ENCODE peak calls at places on chromosome 15, in five cellular contexts. N, T, I, O and Q are unnamed samples.

GRCh38 chr15:45268135-45268534 is 16.1 kb downstream of the SLC28A2 start:
- DNase-seq in N (peak; percentile 18), T (no peak), I (no peak), O (peak; percentile 4), Q (no peak)

GRCh38 chr15:51424780-51425179 is 83.3 kb downstream of the GLDN start:
- DNase-seq in N (no peak), T (no peak), I (no peak), O (no peak), Q (no peak)

GRCh38 chr15:24696855-24697254 is 21.3 kb downstream of the NPAP1 start:
- DNase-seq in N (no peak), T (no peak), I (no peak), O (no peak), Q (no peak)

GRCh38 chr15:39434126-39434525 is 146.8 kb upstream of the THBS1 start:
- DNase-seq in N (no peak), T (no peak), I (no peak), O (no peak), Q (no peak)

GRCh38 chr15:63453181-63453905 is 51.0 kb upstream of the USP3 start:
- DNase-seq in N (no peak), T (no peak), I (no peak), O (no peak), Q (no peak)

GRCh38 chr15:39248204-39248603 is 332.7 kb upstream of the THBS1 start:
- DNase-seq in N (no peak), T (no peak), I (no peak), O (no peak), Q (no peak)

GRCh38 chr15:42832577-42832976 is 88.0 kb downstream of the TTBK2 start:
- DNase-seq in N (peak; percentile 61), T (no peak), I (no peak), O (no peak), Q (no peak)

GRCh38 chr15:79474252-79474651 is 42.1 kb downstream of the MINAR1 start:
- DNase-seq in N (no peak), T (no peak), I (no peak), O (no peak), Q (no peak)

GRCh38 chr15:100373037-100373896 is 31.5 kb upstream of the ADAMTS17 start:
- DNase-seq in N (no peak), T (no peak), I (no peak), O (no peak), Q (no peak)

GRCh38 chr15:23642413-23643044 is 5.1 kb downstream of the MAGEL2 start:
- DNase-seq in N (peak; percentile 57), T (no peak), I (no peak), O (peak; percentile 56), Q (peak; percentile 41)

GRCh38 chr15:52653451-52653964 is 25.7 kb downstream of the ATOSA start:
- DNase-seq in N (peak; percentile 84), T (no peak), I (no peak), O (no peak), Q (no peak)

GRCh38 chr15:98942966-98943584 is 64.5 kb downstream of the PGPEP1L start:
- DNase-seq in N (no peak), T (no peak), I (no peak), O (no peak), Q (no peak)

GRCh38 chr15:38928431-38928830 is 363.8 kb upstream of the RASGRP1 start:
- DNase-seq in N (no peak), T (no peak), I (no peak), O (no peak), Q (no peak)

GRCh38 chr15:68249058-68249713 is 19.7 kb upstream of the CLN6 start:
- DNase-seq in N (no peak), T (no peak), I (no peak), O (no peak), Q (no peak)

GRCh38 chr15:85403745-85404144 is 23.3 kb downstream of the AKAP13 start:
- DNase-seq in N (no peak), T (no peak), I (peak; percentile 59), O (no peak), Q (no peak)

GRCh38 chr15:78389356-78389755 is 48.7 kb upstream of the IREB2 start:
- DNase-seq in N (no peak), T (no peak), I (no peak), O (no peak), Q (no peak)

GRCh38 chr15:52162260-52162659 is 28.9 kb downstream of the GNB5 start:
- DNase-seq in N (no peak), T (no peak), I (no peak), O (no peak), Q (no peak)

GRCh38 chr15:81047948-81048347 is 47.2 kb downstream of the TLNRD1 start:
- DNase-seq in N (no peak), T (no peak), I (no peak), O (no peak), Q (no peak)

GRCh38 chr15:79067434-79067833 is 23.1 kb downstream of the RASGRF1 start:
- DNase-seq in N (no peak), T (no peak), I (no peak), O (no peak), Q (no peak)

GRCh38 chr15:51312754-51313390 is 25.5 kb downstream of the CYP19A1 start:
- DNase-seq in N (no peak), T (no peak), I (no peak), O (no peak), Q (no peak)

GRCh38 chr15:51737538-51738305 is at the start of gene LYSMD2:
- DNase-seq in N (peak; percentile 54), T (peak; percentile 85), I (peak; percentile 79), O (peak; percentile 30), Q (no peak)

GRCh38 chr15:99123706-99124451 is 19.0 kb downstream of the SYNM start:
- DNase-seq in N (peak; percentile 92), T (no peak), I (peak; percentile 87), O (no peak), Q (no peak)

GRCh38 chr15:72857331-72858065 is 73.9 kb upstream of the ADPGK start:
- DNase-seq in N (no peak), T (peak; percentile 15), I (no peak), O (no peak), Q (no peak)

GRCh38 chr15:35646790-35647189 is 100.8 kb upstream of the DPH6 start:
- DNase-seq in N (no peak), T (no peak), I (no peak), O (no peak), Q (no peak)

GRCh38 chr15:48946088-48946839 is 17.5 kb downstream of the SHC4 start:
- DNase-seq in N (peak; percentile 50), T (no peak), I (no peak), O (no peak), Q (no peak)

GRCh38 chr15:45162771-45163507 is 24.8 kb downstream of the SHF start:
- DNase-seq in N (peak; percentile 74), T (peak; percentile 77), I (peak; percentile 72), O (peak; percentile 81), Q (peak; percentile 45)

GRCh38 chr15:43463542-43463941 is 29.4 kb downstream of the TP53BP1 start:
- DNase-seq in N (no peak), T (no peak), I (no peak), O (no peak), Q (no peak)

GRCh38 chr15:57377478-57377847 is 1.2 kb downstream of the CGNL1 start:
- DNase-seq in N (peak; percentile 47), T (no peak), I (no peak), O (no peak), Q (no peak)

GRCh38 chr15:89756897-89757296 is 5.8 kb upstream of the MESP1 start:
- DNase-seq in N (peak; percentile 51), T (no peak), I (no peak), O (no peak), Q (no peak)

GRCh38 chr15:78065284-78065872 is 12.1 kb downstream of the TBC1D2B start:
- DNase-seq in N (no peak), T (no peak), I (peak; percentile 94), O (no peak), Q (no peak)

GRCh38 chr15:39213385-39213840 is 367.5 kb upstream of the THBS1 start:
- DNase-seq in N (peak; percentile 26), T (no peak), I (no peak), O (no peak), Q (no peak)

GRCh38 chr15:32849769-32850668 is 132.2 kb downstream of the GREM1 start:
- DNase-seq in N (peak; percentile 87), T (no peak), I (no peak), O (no peak), Q (no peak)

GRCh38 chr15:67741313-67741712 is 84.0 kb upstream of the SKOR1 start:
- DNase-seq in N (no peak), T (no peak), I (no peak), O (no peak), Q (no peak)

GRCh38 chr15:74222705-74223104 is 13.4 kb upstream of the CCDC33 start:
- DNase-seq in N (no peak), T (no peak), I (no peak), O (no peak), Q (no peak)

GRCh38 chr15:74222231-74222511 is 14.0 kb upstream of the CCDC33 start:
- DNase-seq in N (no peak), T (no peak), I (no peak), O (no peak), Q (no peak)

GRCh38 chr15:74220475-74221248 is 15.5 kb upstream of the CCDC33 start:
- DNase-seq in N (no peak), T (no peak), I (no peak), O (no peak), Q (no peak)

GRCh38 chr15:74218172-74218885 is 15.7 kb upstream of the STRA6 start:
- DNase-seq in N (no peak), T (no peak), I (no peak), O (no peak), Q (no peak)

GRCh38 chr15:74221399-74222230 is 14.5 kb upstream of the CCDC33 start:
- DNase-seq in N (no peak), T (no peak), I (no peak), O (no peak), Q (no peak)
- H3K4me3 ChIP-seq in N (no peak overlapping the region), T (no peak overlapping the region), I (no peak overlapping the region), O (no peak overlapping the region), Q (no peak overlapping the region)

GRCh38 chr15:83653288-83653638 is 660 bp upstream of the ADAMTSL3 start:
- DNase-seq in N (no peak), T (no peak), I (peak; percentile 39), O (no peak), Q (no peak)
- H3K4me3 ChIP-seq in N (peak overlapping the region; percentile 40), T (no peak overlapping the region), I (peak overlapping the region; percentile 91), O (no peak overlapping the region), Q (no peak overlapping the region)

GRCh38 chr15:65102912-65103311 is 12.1 kb downstream of the UBAP1L start:
- DNase-seq in N (no peak), T (no peak), I (no peak), O (no peak), Q (no peak)
- H3K4me3 ChIP-seq in N (no peak overlapping the region), T (no peak overlapping the region), I (no peak overlapping the region), O (no peak overlapping the region), Q (no peak overlapping the region)

DNA sequence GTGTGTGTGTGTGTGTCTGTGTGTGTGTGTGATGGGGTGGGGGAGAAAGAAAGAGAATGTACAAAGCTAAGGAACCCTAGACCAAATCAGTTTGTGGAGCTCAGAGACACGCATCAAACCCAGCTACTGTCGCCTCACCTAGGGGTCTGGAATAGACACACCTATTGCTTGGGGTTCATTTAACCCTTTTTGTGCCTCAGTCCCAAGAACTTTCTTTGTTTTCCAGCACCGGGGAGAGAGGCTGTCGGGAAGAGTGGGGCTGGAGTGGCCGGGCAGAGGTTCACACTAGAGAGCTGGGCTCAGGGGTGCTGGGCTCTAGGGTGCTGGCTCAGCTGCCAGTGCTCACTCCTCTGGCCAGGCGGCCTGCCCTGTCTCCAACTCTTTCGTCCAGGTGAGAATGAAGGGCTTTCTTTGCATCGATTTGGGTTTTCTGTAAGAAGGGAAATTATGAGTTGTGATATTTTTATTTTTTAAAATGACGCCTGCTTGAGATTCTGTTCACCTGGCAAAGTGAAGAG is 221.5 kb downstream of the MEIS2 start:
- DNase-seq in N (no peak), T (no peak), I (no peak), O (no peak), Q (no peak)
- H3K4me3 ChIP-seq in N (no peak overlapping the region), T (no peak overlapping the region), I (no peak overlapping the region), O (no peak overlapping the region), Q (no peak overlapping the region)